ENCODE peak calls at places on chromosomes 6 and 20, in six cellular contexts. S, K, E, J, Y and A are unnamed samples.

GRCh38 chr6:3997144-3997770 is 81.7 kb downstream of the FAM217A start:
- DNase-seq in K (no peak), Y (no peak), E (no peak), J (no peak), S (no peak), A (no peak)

GRCh38 chr6:3751019-3751729 is at the start of gene PXDC1:
- DNase-seq in E (no peak), K (no peak), Y (peak; percentile 28), J (no peak), S (no peak), A (no peak)

GRCh38 chr6:5677219-5678000 is 329.3 kb downstream of the NRN1 start:
- DNase-seq in J (no peak), K (no peak), E (no peak), Y (no peak), S (no peak), A (no peak)

GRCh38 chr20:61556116-61556515 is 304.1 kb downstream of the CDH4 start:
- DNase-seq in E (peak; percentile 38), J (no peak), Y (no peak), S (no peak), K (no peak), A (no peak)

GRCh38 chr6:12203001-12203400 is 87.2 kb upstream of the EDN1 start:
- DNase-seq in Y (peak; percentile 14), S (no peak), E (peak; percentile 57), J (no peak), K (no peak), A (no peak)

GRCh38 chr20:63471719-63472158 is 716 bp downstream of the KCNQ2 start:
- DNase-seq in S (no peak), E (no peak), J (no peak), Y (no peak), K (no peak), A (no peak)

GRCh38 chr6:85015396-85015990 is 251.1 kb upstream of the TBX18 start:
- DNase-seq in E (peak; percentile 79), K (peak; percentile 52), J (peak; percentile 87), Y (peak; percentile 83), S (peak; percentile 41), A (peak; percentile 24)

GRCh38 chr20:64196831-64197418 is 32.7 kb downstream of the MYT1 start:
- DNase-seq in S (no peak), J (no peak), Y (no peak), E (no peak), K (no peak), A (no peak)

GRCh38 chr6:44051516-44051915 is 75.7 kb downstream of the MRPL14 start:
- DNase-seq in K (no peak), S (no peak), Y (no peak), E (no peak), J (no peak), A (no peak)

GRCh38 chr20:10949930-10950783 is 276.4 kb upstream of the JAG1 start:
- DNase-seq in J (no peak), K (no peak), E (no peak), S (no peak), Y (no peak), A (no peak)

GRCh38 chr6:87127737-87128136 is 27.6 kb upstream of the ZNF292 start:
- DNase-seq in S (no peak), Y (no peak), J (no peak), E (no peak), K (no peak), A (no peak)

GRCh38 chr6:136628996-136629395 is 78.8 kb upstream of the MAP7 start:
- DNase-seq in K (no peak), Y (peak; percentile 36), E (no peak), J (no peak), S (no peak), A (no peak)

GRCh38 chr6:108492131-108492766 is 68.5 kb upstream of the FOXO3 start:
- DNase-seq in K (no peak), S (peak; percentile 74), J (peak; percentile 9), Y (peak; percentile 77), E (peak; percentile 38), A (peak; percentile 47)

GRCh38 chr20:19993937-19994667 is 23.1 kb upstream of the NAA20 start:
- DNase-seq in S (no peak), J (no peak), Y (peak; percentile 62), K (no peak), E (peak; percentile 57), A (no peak)

GRCh38 chr6:63685453-63686379 is 50.1 kb downstream of the PHF3 start:
- DNase-seq in E (no peak), S (no peak), Y (no peak), K (no peak), J (no peak), A (no peak)

GRCh38 chr6:84645000-84645399 is 119.4 kb downstream of the TBX18 start:
- DNase-seq in E (peak; percentile 19), S (no peak), Y (peak; percentile 87), J (no peak), K (no peak), A (no peak)

GRCh38 chr20:6623989-6624388 is 143.5 kb upstream of the BMP2 start:
- DNase-seq in E (no peak), Y (peak; percentile 47), J (no peak), S (peak; percentile 98), K (no peak), A (no peak)

GRCh38 chr6:90936286-90936685 is 349.4 kb upstream of the MAP3K7 start:
- DNase-seq in J (no peak), S (no peak), Y (no peak), E (no peak), K (no peak), A (no peak)

GRCh38 chr6:138844203-138844602 is 48.3 kb downstream of the ECT2L start:
- DNase-seq in J (peak; percentile 49), E (no peak), Y (no peak), S (no peak), K (no peak), A (no peak)

GRCh38 chr6:3585320-3585935 is 128.6 kb upstream of the SLC22A23 start:
- DNase-seq in S (no peak), E (peak; percentile 61), J (no peak), K (no peak), Y (peak; percentile 16), A (no peak)

GRCh38 chr20:47677314-47678129 is 107.8 kb downstream of the SULF2 start:
- DNase-seq in J (no peak), Y (peak; percentile 43), E (peak; percentile 67), S (peak; percentile 65), K (peak; percentile 55), A (peak; percentile 20)

GRCh38 chr20:64146936-64147451 is 17.3 kb upstream of the MYT1 start:
- DNase-seq in Y (no peak), J (no peak), E (no peak), K (no peak), S (no peak), A (no peak)

GRCh38 chr6:23137596-23137995 is 568.2 kb downstream of the HDGFL1 start:
- DNase-seq in E (no peak), S (no peak), K (no peak), Y (peak; percentile 79), J (no peak), A (no peak)

GRCh38 chr6:33914519-33915120 is 110.8 kb upstream of the MLN start:
- DNase-seq in Y (no peak), S (peak; percentile 82), K (no peak), E (no peak), J (no peak), A (no peak)

GRCh38 chr6:9628819-9629218 is 786.1 kb downstream of the TFAP2A start:
- DNase-seq in K (no peak), J (no peak), Y (no peak), E (no peak), S (peak; percentile 37), A (no peak)

GRCh38 chr20:17473662-17474061 is 57.5 kb downstream of the BFSP1 start:
- DNase-seq in S (no peak), Y (no peak), J (no peak), E (no peak), K (no peak), A (no peak)

GRCh38 chr20:63083831-63084562 is 77.2 kb upstream of the BHLHE23 start:
- DNase-seq in K (peak; percentile 10), J (no peak), E (no peak), S (no peak), Y (no peak), A (no peak)

GRCh38 chr6:44076366-44077200 is 50.7 kb downstream of the MRPL14 start:
- DNase-seq in E (no peak), J (no peak), Y (no peak), S (no peak), K (peak; percentile 89), A (no peak)

GRCh38 chr6:112116215-112116614 is 28.8 kb downstream of the FAM229B start:
- DNase-seq in J (no peak), S (no peak), Y (no peak), K (peak; percentile 27), E (no peak), A (no peak)

GRCh38 chr20:47089151-47089550 is 194.5 kb downstream of the EYA2 start:
- DNase-seq in Y (no peak), J (no peak), K (no peak), S (no peak), E (no peak), A (no peak)

GRCh38 chr6:34359438-34360158 is 32.9 kb downstream of the NUDT3 start:
- DNase-seq in S (no peak), Y (no peak), J (no peak), E (no peak), K (no peak), A (no peak)

GRCh38 chr6:10736721-10737120 is 10.9 kb upstream of the TMEM14B start:
- DNase-seq in Y (no peak), K (no peak), E (no peak), S (no peak), J (no peak), A (no peak)

DNA sequence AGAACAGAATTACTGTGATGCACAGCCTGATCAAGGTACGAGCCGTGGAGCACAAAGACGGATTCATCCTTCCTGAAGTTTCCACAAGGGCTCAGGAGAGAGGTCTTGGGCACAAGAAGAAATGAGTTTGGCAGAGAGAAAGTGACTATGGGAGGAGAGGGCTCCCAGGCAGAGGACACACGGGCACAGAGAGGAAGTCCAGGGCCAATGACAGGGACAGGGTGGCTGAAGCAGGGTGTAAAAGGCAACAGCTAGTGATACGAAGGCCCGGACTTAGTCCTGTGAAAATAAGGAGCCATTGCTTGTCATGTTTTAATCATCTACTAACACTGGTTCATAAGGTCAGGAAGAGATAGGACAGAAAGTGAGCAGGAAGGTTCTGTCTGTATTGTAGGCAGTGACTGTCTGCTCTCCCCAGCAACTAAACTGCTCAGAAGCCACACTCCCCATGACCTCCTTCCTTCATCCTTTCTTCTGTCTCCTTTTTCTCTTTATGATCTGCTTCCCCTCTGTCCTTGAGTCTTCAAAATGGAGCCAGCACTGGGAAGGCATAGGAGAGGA is 204.7 kb upstream of the SHLD1 start:
- DNase-seq in K (no peak), S (no peak), E (no peak), Y (no peak), J (no peak), A (no peak)
- TF ChIP-seq POLR2A in K (no peak), S (no peak), E (no peak), Y (no peak), J (no peak), A (no peak)

GRCh38 chr6:42025066-42025789 is 25.1 kb upstream of the TAF8 start:
- DNase-seq in Y (no peak), E (no peak), K (no peak), J (no peak), S (peak; percentile 89), A (no peak)
- TF ChIP-seq POLR2A in Y (no peak), E (no peak), K (no peak), J (no peak), S (no peak), A (no peak)

GRCh38 chr20:3172933-3173581 is at the start of gene LZTS3:
- DNase-seq in E (peak; percentile 62), J (peak; percentile 66), S (peak; percentile 74), Y (peak; percentile 60), K (peak; percentile 72), A (peak; percentile 81)
- TF ChIP-seq POLR2A in E (no peak), J (peak; percentile 81), S (peak; percentile 11), Y (no peak), K (peak; percentile 53), A (no peak)

GRCh38 chr6:6969761-6970223 is 138.0 kb upstream of the RREB1 start:
- DNase-seq in E (peak; percentile 20), K (no peak), Y (no peak), S (no peak), J (no peak), A (peak; percentile 19)
- TF ChIP-seq POLR2A in E (no peak), K (no peak), Y (no peak), S (no peak), J (no peak), A (no peak)